ENCODE peak calls at places on chromosome 22, in nine cellular contexts. I is MM.1S, W is kidney epithelial cell, S is Peyer's patch, R is cardiac muscle cell, D is psoas muscle, N is fibroblast of the aortic adventitia, X is epithelial cell of esophagus, P is AG09309. Z is an unnamed sample.

GRCh38 chr22:45292675-45293402 is 8.1 kb downstream of the UPK3A start:
- DNase-seq in I (no peak), W (no peak), S (no peak), R (no peak), D (no peak), N (no peak), X (no peak), P (no peak), Z (no peak)

GRCh38 chr22:21697866-21698265 is 32.1 kb downstream of the PPIL2 start:
- DNase-seq in I (no peak), W (no peak), S (no peak), R (no peak), D (no peak), N (peak), X (no peak), P (no peak), Z (peak)

GRCh38 chr22:47996446-47996857 is 1234.0 kb downstream of the TBC1D22A start:
- DNase-seq in I (peak), W (no peak), S (no peak), R (no peak), D (no peak), N (no peak), X (no peak), P (no peak), Z (no peak)

GRCh38 chr22:46054091-46054877 is 77.3 kb upstream of the WNT7B start:
- DNase-seq in I (peak), W (no peak), S (peak), R (peak), D (peak), N (peak), X (peak), P (no peak), Z (no peak)

GRCh38 chr22:43812890-43813289 is 785 bp upstream of the EFCAB6 start:
- DNase-seq in I (no peak), W (no peak), S (no peak), R (no peak), D (no peak), N (no peak), X (no peak), P (no peak), Z (no peak)

GRCh38 chr22:25747245-25747944 is 5.4 kb downstream of the MYO18B start:
- DNase-seq in I (no peak), W (peak), S (no peak), R (peak), D (peak), N (peak), X (peak), P (peak), Z (peak)

GRCh38 chr22:33028191-33028700 is 29.9 kb downstream of the SYN3 start:
- DNase-seq in I (no peak), W (no peak), S (no peak), R (no peak), D (no peak), N (no peak), X (no peak), P (no peak), Z (no peak)

GRCh38 chr22:35560366-35560765 is 19.7 kb downstream of the RASD2 start:
- DNase-seq in I (no peak), W (no peak), S (no peak), R (no peak), D (no peak), N (no peak), X (no peak), P (no peak), Z (no peak)

GRCh38 chr22:46107089-46107664 is 43.1 kb upstream of the PPARA start:
- DNase-seq in I (no peak), W (no peak), S (peak), R (no peak), D (peak), N (no peak), X (no peak), P (no peak), Z (no peak)

GRCh38 chr22:43313497-43314474 is 29.4 kb downstream of the SCUBE1 start:
- DNase-seq in I (no peak), W (no peak), S (no peak), R (peak), D (peak), N (peak), X (no peak), P (peak), Z (no peak)

GRCh38 chr22:45284705-45285305 is at the start of gene UPK3A:
- DNase-seq in I (peak), W (no peak), S (peak), R (peak), D (peak), N (no peak), X (peak), P (no peak), Z (no peak)

GRCh38 chr22:43375951-43376455 is 32.8 kb upstream of the SCUBE1 start:
- DNase-seq in I (no peak), W (no peak), S (no peak), R (peak), D (no peak), N (peak), X (no peak), P (no peak), Z (no peak)

GRCh38 chr22:25628494-25628893 is 64.0 kb downstream of the GRK3 start:
- DNase-seq in I (no peak), W (no peak), S (no peak), R (no peak), D (no peak), N (no peak), X (no peak), P (no peak), Z (no peak)

GRCh38 chr22:19291218-19291579 is 320 bp downstream of the CLTCL1 start:
- DNase-seq in I (no peak), W (no peak), S (peak), R (peak), D (peak), N (no peak), X (peak), P (no peak), Z (no peak)

GRCh38 chr22:32799516-32799915 is 2.0 kb upstream of the TIMP3 start:
- DNase-seq in I (no peak), W (no peak), S (no peak), R (no peak), D (no peak), N (no peak), X (no peak), P (no peak), Z (no peak)

GRCh38 chr22:46499798-46500174 is 37.6 kb downstream of the CELSR1 start:
- DNase-seq in I (no peak), W (no peak), S (no peak), R (no peak), D (no peak), N (no peak), X (no peak), P (no peak), Z (no peak)

GRCh38 chr22:42228480-42228879 is 42.0 kb downstream of the TCF20 start:
- DNase-seq in I (no peak), W (no peak), S (no peak), R (no peak), D (no peak), N (no peak), X (no peak), P (no peak), Z (no peak)

GRCh38 chr22:38481162-38481870 is 13.4 kb downstream of the KDELR3 start:
- DNase-seq in I (no peak), W (no peak), S (no peak), R (no peak), D (no peak), N (no peak), X (no peak), P (no peak), Z (no peak)

GRCh38 chr22:43331698-43332097 is 11.5 kb downstream of the SCUBE1 start:
- DNase-seq in I (no peak), W (no peak), S (no peak), R (no peak), D (no peak), N (no peak), X (no peak), P (no peak), Z (no peak)

GRCh38 chr22:35642305-35642741 is 5.9 kb upstream of the APOL6 start:
- DNase-seq in I (no peak), W (no peak), S (peak), R (peak), D (no peak), N (peak), X (no peak), P (no peak), Z (no peak)

GRCh38 chr22:32325811-32326237 is 31.8 kb upstream of the RFPL3 start:
- DNase-seq in I (no peak), W (no peak), S (peak), R (no peak), D (no peak), N (no peak), X (no peak), P (no peak), Z (no peak)

GRCh38 chr22:32725369-32725988 is 76.0 kb upstream of the TIMP3 start:
- DNase-seq in I (no peak), W (no peak), S (no peak), R (no peak), D (no peak), N (no peak), X (no peak), P (no peak), Z (no peak)

GRCh38 chr22:19849800-19850481 is 4.7 kb downstream of the GNB1L start:
- DNase-seq in I (no peak), W (no peak), S (no peak), R (no peak), D (no peak), N (no peak), X (peak), P (no peak), Z (no peak)

GRCh38 chr22:34236527-34236926 is 316.3 kb upstream of the LARGE1 start:
- DNase-seq in I (peak), W (no peak), S (no peak), R (no peak), D (peak), N (no peak), X (peak), P (no peak), Z (no peak)

GRCh38 chr22:21624120-21624879 is 5.5 kb downstream of the YDJC start:
- DNase-seq in I (peak), W (no peak), S (no peak), R (peak), D (peak), N (peak), X (peak), P (no peak), Z (no peak)

GRCh38 chr22:46326066-46326680 is 9.3 kb upstream of the TRMU start:
- DNase-seq in I (no peak), W (no peak), S (peak), R (no peak), D (no peak), N (no peak), X (no peak), P (no peak), Z (no peak)

GRCh38 chr22:39543095-39543494 is 10.5 kb upstream of the RPS19BP1 start:
- DNase-seq in I (no peak), W (no peak), S (no peak), R (peak), D (no peak), N (no peak), X (peak), P (no peak), Z (no peak)
- TF ChIP-seq CTCF in I (peak), W (peak), S (peak), R (peak), D (no peak), N (peak), X (peak), P (peak), Z (peak)

DNA sequence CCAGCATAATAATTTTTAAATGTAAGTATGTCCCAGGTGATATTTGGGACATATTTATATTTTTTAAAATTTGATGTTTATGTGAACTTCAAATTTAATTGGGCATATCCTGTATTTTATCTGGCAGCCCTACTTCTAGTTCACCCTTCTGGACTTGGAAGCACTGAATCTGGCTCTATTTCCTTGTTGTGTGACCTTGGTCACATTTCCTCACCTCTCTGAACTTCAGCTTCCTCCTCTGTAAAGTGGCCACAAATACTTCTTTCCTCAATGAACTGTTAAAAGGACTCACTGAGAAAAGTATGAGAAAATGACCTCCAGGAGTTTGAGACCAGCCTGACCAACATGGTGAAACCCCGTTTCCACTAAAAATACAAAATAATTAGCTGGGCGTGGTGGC is 8.1 kb upstream of the RNF185 start:
- DNase-seq in I (no peak), W (no peak), S (no peak), R (no peak), D (no peak), N (no peak), X (no peak), P (no peak), Z (no peak)
- H3K4me3 ChIP-seq in I (no peak), W (no peak), S (no peak), R (no peak), D (no peak), N (no peak), X (no peak), P (no peak), Z (no peak)

GRCh38 chr22:49035818-49036457 is 791.7 kb downstream of the BRD1 start:
- DNase-seq in I (no peak), W (no peak), S (no peak), R (no peak), D (no peak), N (no peak), X (no peak), P (no peak), Z (no peak)
- TF ChIP-seq CTCF in I (no peak), W (no peak), S (no peak), R (no peak), D (no peak), N (no peak), X (no peak), P (no peak), Z (no peak)

GRCh38 chr22:37199839-37200161 is 11.8 kb upstream of the C1QTNF6 start:
- DNase-seq in I (no peak), W (no peak), S (no peak), R (no peak), D (no peak), N (no peak), X (no peak), P (no peak), Z (no peak)
- H3K4me3 ChIP-seq in I (no peak), W (no peak), S (peak), R (no peak), D (peak), N (peak), X (peak), P (no peak), Z (peak)

DNA sequence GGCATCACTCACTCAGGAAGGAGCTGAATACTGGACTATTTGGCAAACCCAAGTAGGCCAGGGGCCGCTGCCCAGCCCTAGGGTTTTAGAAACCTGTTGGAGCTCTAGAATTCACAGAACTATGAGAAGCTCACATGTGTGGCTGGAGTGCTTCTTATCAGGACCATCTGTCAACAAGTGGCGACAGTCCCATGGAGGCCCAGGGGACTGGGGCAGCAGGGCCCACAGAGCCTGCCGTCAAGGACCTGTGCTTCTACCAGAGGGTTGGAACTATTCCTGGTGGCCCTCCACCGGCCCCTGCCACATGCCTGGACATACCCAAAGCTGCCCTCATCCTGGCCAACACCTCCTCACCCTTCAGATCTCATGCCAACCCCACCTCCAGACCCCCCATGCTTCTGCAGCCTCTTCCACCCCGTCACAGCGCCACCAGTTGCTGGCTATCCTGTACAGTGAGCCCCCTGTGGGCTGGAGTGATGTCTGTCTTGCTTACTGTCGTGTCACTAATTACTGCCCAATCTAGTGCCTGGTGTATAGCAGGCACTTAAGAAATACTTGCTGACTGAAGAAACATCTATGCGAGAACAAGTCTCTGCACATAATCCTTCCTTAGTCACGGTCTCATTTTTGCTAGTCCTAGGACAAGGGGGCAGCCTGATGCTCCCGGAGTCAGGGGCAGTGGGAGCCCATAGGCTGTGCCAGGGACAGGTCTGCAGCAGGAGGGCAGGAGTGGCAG is 27.2 kb upstream of the RASL10A start:
- DNase-seq in I (no peak), W (no peak), S (no peak), R (no peak), D (no peak), N (no peak), X (peak), P (no peak), Z (no peak)
- TF ChIP-seq CTCF in I (no peak), W (no peak), S (no peak), R (no peak), D (no peak), N (no peak), X (no peak), P (no peak), Z (no peak)

GRCh38 chr22:39529487-39529851 is 3.1 kb downstream of the RPS19BP1 start:
- DNase-seq in I (no peak), W (no peak), S (no peak), R (no peak), D (no peak), N (no peak), X (no peak), P (no peak), Z (no peak)

GRCh38 chr22:39528080-39528661 is 4.4 kb downstream of the RPS19BP1 start:
- DNase-seq in I (no peak), W (no peak), S (no peak), R (no peak), D (no peak), N (no peak), X (no peak), P (no peak), Z (no peak)

GRCh38 chr22:39530136-39530535 is 2.4 kb downstream of the RPS19BP1 start:
- DNase-seq in I (no peak), W (no peak), S (no peak), R (no peak), D (no peak), N (no peak), X (no peak), P (no peak), Z (no peak)

GRCh38 chr22:39527481-39527961 is 5.0 kb downstream of the RPS19BP1 start:
- DNase-seq in I (peak), W (no peak), S (peak), R (no peak), D (no peak), N (no peak), X (peak), P (no peak), Z (no peak)

DNA sequence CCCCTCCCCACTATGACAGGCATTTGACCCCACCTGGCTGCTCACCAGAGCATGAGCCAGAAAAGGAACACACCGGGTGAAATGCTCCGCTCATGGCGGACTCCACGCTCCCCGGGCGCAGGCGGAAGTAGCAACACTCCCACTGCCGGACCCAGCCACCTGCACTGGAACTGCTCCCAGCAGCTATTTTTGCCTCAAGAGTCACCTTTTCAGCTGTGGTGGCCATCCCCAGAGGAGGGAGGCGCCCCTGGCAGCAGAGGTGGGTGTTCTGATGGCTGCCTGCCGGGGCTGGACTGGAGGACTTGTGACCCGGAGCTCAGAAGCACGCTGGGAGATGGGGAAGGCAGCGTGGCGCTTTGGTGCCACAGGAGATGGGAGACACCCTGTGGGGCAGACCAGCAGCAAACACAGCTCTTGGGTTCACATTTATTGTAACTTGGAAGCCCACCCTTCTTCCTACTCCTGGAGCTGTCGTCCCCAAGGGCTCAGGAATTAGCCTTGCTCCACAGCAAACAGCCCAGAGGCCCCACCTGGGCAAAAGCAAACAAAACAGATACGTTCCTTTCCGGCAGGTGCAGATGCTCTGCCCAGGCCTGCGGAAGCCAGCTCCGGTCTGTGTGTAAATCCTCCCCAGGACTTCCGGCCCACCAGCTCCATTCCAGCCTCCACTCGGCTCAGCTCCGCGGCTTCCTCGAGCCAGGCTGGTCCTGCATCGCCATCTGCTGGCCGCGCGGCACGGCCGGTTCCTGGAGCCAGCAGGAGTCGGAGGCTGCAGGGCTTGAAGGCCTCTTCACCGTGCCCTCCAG is 3.7 kb downstream of the RPS19BP1 start:
- DNase-seq in I (peak), W (no peak), S (peak), R (peak), D (peak), N (peak), X (peak), P (peak), Z (peak)
- H3K4me3 ChIP-seq in I (peak), W (no peak), S (peak), R (no peak), D (peak), N (peak), X (no peak), P (no peak), Z (no peak)

GRCh38 chr22:24156915-24157782 is 24.1 kb upstream of the SUSD2 start:
- DNase-seq in I (peak), W (no peak), S (peak), R (peak), D (peak), N (peak), X (peak), P (no peak), Z (no peak)

GRCh38 chr22:24155597-24156145 is 25.6 kb upstream of the SUSD2 start:
- DNase-seq in I (peak), W (no peak), S (peak), R (peak), D (peak), N (peak), X (peak), P (no peak), Z (no peak)

GRCh38 chr22:24156146-24156914 is 25.0 kb upstream of the SUSD2 start:
- DNase-seq in I (peak), W (no peak), S (peak), R (peak), D (no peak), N (peak), X (peak), P (no peak), Z (no peak)

GRCh38 chr22:24159650-24160049 is 21.6 kb upstream of the SUSD2 start:
- DNase-seq in I (no peak), W (no peak), S (no peak), R (no peak), D (no peak), N (no peak), X (no peak), P (no peak), Z (no peak)

DNA sequence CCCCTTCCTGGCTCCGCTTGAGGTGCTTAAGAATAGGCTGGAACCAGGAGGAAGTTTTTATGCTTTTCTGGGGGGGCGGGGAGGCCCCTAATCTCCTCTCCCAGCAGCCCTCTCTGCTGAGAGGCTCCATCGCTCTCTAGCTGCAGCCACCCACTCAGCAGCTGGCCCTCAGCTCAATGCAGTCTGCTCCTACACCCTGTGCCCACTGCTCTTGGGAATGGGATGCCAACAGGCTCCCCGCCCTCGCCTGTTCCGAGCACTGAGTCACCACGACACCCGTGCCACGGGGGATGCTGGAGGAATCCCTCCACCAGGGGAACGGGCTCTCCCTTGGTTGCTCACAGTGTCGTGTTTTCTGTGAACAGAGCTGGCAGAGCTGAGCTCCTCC is 23.5 kb upstream of the SUSD2 start:
- DNase-seq in I (no peak), W (no peak), S (no peak), R (no peak), D (no peak), N (no peak), X (no peak), P (no peak), Z (no peak)
- TF ChIP-seq CTCF in I (no peak), W (no peak), S (no peak), R (no peak), D (no peak), N (no peak), X (no peak), P (no peak), Z (no peak)